ENCODE peak calls at places on chromosome 6, in eight cellular contexts. One of them, this sample, is unnamed.

GRCh38 chr6:151661928-151662327 is 145.6 kb upstream of the ESR1 start:
- DNase-seq in activated naive CD8-positive, alpha-beta T cell treated with anti-CD3 and anti-CD28 coated beads, Interleukin-2, amount 50 U/mL, for 24 hours: no peak
- DNase-seq in ELF-1: peak; percentile 15
- DNase-seq in activated CD4-positive, alpha-beta T cell treated with anti-CD3 and anti-CD28 coated beads for 1 hour: no peak
- DNase-seq in HS-5: no peak
- DNase-seq in mucosa of descending colon: no peak
- DNase-seq in kidney glomerular epithelial cell: no peak
- DNase-seq in AG09309: no peak
- DNase-seq in this sample: no peak

GRCh38 chr6:31161216-31162126 is 3.1 kb downstream of the TCF19 start:
- DNase-seq in activated naive CD8-positive, alpha-beta T cell treated with anti-CD3 and anti-CD28 coated beads, Interleukin-2, amount 50 U/mL, for 24 hours: no peak
- DNase-seq in ELF-1: no peak
- DNase-seq in activated CD4-positive, alpha-beta T cell treated with anti-CD3 and anti-CD28 coated beads for 1 hour: no peak
- DNase-seq in HS-5: no peak
- DNase-seq in mucosa of descending colon: no peak
- DNase-seq in kidney glomerular epithelial cell: no peak
- DNase-seq in AG09309: no peak
- DNase-seq in this sample: no peak

GRCh38 chr6:29967379-29968010 is 25.2 kb downstream of the HLA-A start:
- DNase-seq in activated naive CD8-positive, alpha-beta T cell treated with anti-CD3 and anti-CD28 coated beads, Interleukin-2, amount 50 U/mL, for 24 hours: no peak
- DNase-seq in ELF-1: no peak
- DNase-seq in activated CD4-positive, alpha-beta T cell treated with anti-CD3 and anti-CD28 coated beads for 1 hour: no peak
- DNase-seq in HS-5: no peak
- DNase-seq in mucosa of descending colon: peak; percentile 49
- DNase-seq in kidney glomerular epithelial cell: no peak
- DNase-seq in AG09309: no peak
- DNase-seq in this sample: no peak

GRCh38 chr6:10434235-10434634 is 19.4 kb upstream of the TFAP2A start:
- DNase-seq in activated naive CD8-positive, alpha-beta T cell treated with anti-CD3 and anti-CD28 coated beads, Interleukin-2, amount 50 U/mL, for 24 hours: no peak
- DNase-seq in ELF-1: no peak
- DNase-seq in activated CD4-positive, alpha-beta T cell treated with anti-CD3 and anti-CD28 coated beads for 1 hour: no peak
- DNase-seq in HS-5: peak; percentile 31
- DNase-seq in mucosa of descending colon: no peak
- DNase-seq in kidney glomerular epithelial cell: no peak
- DNase-seq in AG09309: no peak
- DNase-seq in this sample: no peak

GRCh38 chr6:13140972-13141371 is 187.4 kb downstream of the TBC1D7 start:
- DNase-seq in activated naive CD8-positive, alpha-beta T cell treated with anti-CD3 and anti-CD28 coated beads, Interleukin-2, amount 50 U/mL, for 24 hours: no peak
- DNase-seq in ELF-1: no peak
- DNase-seq in activated CD4-positive, alpha-beta T cell treated with anti-CD3 and anti-CD28 coated beads for 1 hour: no peak
- DNase-seq in HS-5: no peak
- DNase-seq in mucosa of descending colon: no peak
- DNase-seq in kidney glomerular epithelial cell: no peak
- DNase-seq in AG09309: no peak
- DNase-seq in this sample: no peak

GRCh38 chr6:12806811-12807210 is 90.2 kb downstream of the PHACTR1 start:
- DNase-seq in activated naive CD8-positive, alpha-beta T cell treated with anti-CD3 and anti-CD28 coated beads, Interleukin-2, amount 50 U/mL, for 24 hours: no peak
- DNase-seq in ELF-1: no peak
- DNase-seq in activated CD4-positive, alpha-beta T cell treated with anti-CD3 and anti-CD28 coated beads for 1 hour: no peak
- DNase-seq in HS-5: no peak
- DNase-seq in mucosa of descending colon: no peak
- DNase-seq in kidney glomerular epithelial cell: no peak
- DNase-seq in AG09309: no peak
- DNase-seq in this sample: no peak

GRCh38 chr6:45915776-45916348 is 99.8 kb downstream of the CLIC5 start:
- DNase-seq in activated naive CD8-positive, alpha-beta T cell treated with anti-CD3 and anti-CD28 coated beads, Interleukin-2, amount 50 U/mL, for 24 hours: no peak
- DNase-seq in ELF-1: no peak
- DNase-seq in activated CD4-positive, alpha-beta T cell treated with anti-CD3 and anti-CD28 coated beads for 1 hour: no peak
- DNase-seq in HS-5: no peak
- DNase-seq in mucosa of descending colon: no peak
- DNase-seq in kidney glomerular epithelial cell: no peak
- DNase-seq in AG09309: no peak
- DNase-seq in this sample: no peak

GRCh38 chr6:30676660-30677270 is 4.0 kb upstream of the DHX16 start:
- DNase-seq in activated naive CD8-positive, alpha-beta T cell treated with anti-CD3 and anti-CD28 coated beads, Interleukin-2, amount 50 U/mL, for 24 hours: no peak
- DNase-seq in ELF-1: no peak
- DNase-seq in activated CD4-positive, alpha-beta T cell treated with anti-CD3 and anti-CD28 coated beads for 1 hour: no peak
- DNase-seq in HS-5: no peak
- DNase-seq in mucosa of descending colon: peak; percentile 27
- DNase-seq in kidney glomerular epithelial cell: no peak
- DNase-seq in AG09309: no peak
- DNase-seq in this sample: no peak

GRCh38 chr6:27777126-27777525 is 135.1 kb downstream of the OR2B2 start:
- DNase-seq in activated naive CD8-positive, alpha-beta T cell treated with anti-CD3 and anti-CD28 coated beads, Interleukin-2, amount 50 U/mL, for 24 hours: no peak
- DNase-seq in ELF-1: no peak
- DNase-seq in activated CD4-positive, alpha-beta T cell treated with anti-CD3 and anti-CD28 coated beads for 1 hour: no peak
- DNase-seq in HS-5: no peak
- DNase-seq in mucosa of descending colon: no peak
- DNase-seq in kidney glomerular epithelial cell: no peak
- DNase-seq in AG09309: no peak
- DNase-seq in this sample: no peak

GRCh38 chr6:31116661-31117385 is 2.2 kb downstream of the PSORS1C1 start:
- DNase-seq in activated naive CD8-positive, alpha-beta T cell treated with anti-CD3 and anti-CD28 coated beads, Interleukin-2, amount 50 U/mL, for 24 hours: no peak
- DNase-seq in ELF-1: no peak
- DNase-seq in activated CD4-positive, alpha-beta T cell treated with anti-CD3 and anti-CD28 coated beads for 1 hour: no peak
- DNase-seq in HS-5: no peak
- DNase-seq in mucosa of descending colon: no peak
- DNase-seq in kidney glomerular epithelial cell: no peak
- DNase-seq in AG09309: no peak
- DNase-seq in this sample: no peak

GRCh38 chr6:150138638-150139037 is 4.2 kb upstream of the PPP1R14C start:
- DNase-seq in activated naive CD8-positive, alpha-beta T cell treated with anti-CD3 and anti-CD28 coated beads, Interleukin-2, amount 50 U/mL, for 24 hours: no peak
- DNase-seq in ELF-1: no peak
- DNase-seq in activated CD4-positive, alpha-beta T cell treated with anti-CD3 and anti-CD28 coated beads for 1 hour: no peak
- DNase-seq in HS-5: no peak
- DNase-seq in mucosa of descending colon: no peak
- DNase-seq in kidney glomerular epithelial cell: no peak
- DNase-seq in AG09309: no peak
- DNase-seq in this sample: no peak

GRCh38 chr6:40695750-40696415 is 108.7 kb upstream of the LRFN2 start:
- DNase-seq in activated naive CD8-positive, alpha-beta T cell treated with anti-CD3 and anti-CD28 coated beads, Interleukin-2, amount 50 U/mL, for 24 hours: no peak
- DNase-seq in ELF-1: no peak
- DNase-seq in activated CD4-positive, alpha-beta T cell treated with anti-CD3 and anti-CD28 coated beads for 1 hour: no peak
- DNase-seq in HS-5: no peak
- DNase-seq in mucosa of descending colon: no peak
- DNase-seq in kidney glomerular epithelial cell: no peak
- DNase-seq in AG09309: no peak
- DNase-seq in this sample: no peak

GRCh38 chr6:127737009-127737486 is 160.1 kb downstream of the C6orf58 start:
- DNase-seq in activated naive CD8-positive, alpha-beta T cell treated with anti-CD3 and anti-CD28 coated beads, Interleukin-2, amount 50 U/mL, for 24 hours: peak; percentile 16
- DNase-seq in ELF-1: peak; percentile 9
- DNase-seq in activated CD4-positive, alpha-beta T cell treated with anti-CD3 and anti-CD28 coated beads for 1 hour: no peak
- DNase-seq in HS-5: peak; percentile 53
- DNase-seq in mucosa of descending colon: no peak
- DNase-seq in kidney glomerular epithelial cell: peak; percentile 70
- DNase-seq in AG09309: peak; percentile 33
- DNase-seq in this sample: peak; percentile 14

GRCh38 chr6:41294463-41294862 is 8.0 kb upstream of the TREM1 start:
- DNase-seq in activated naive CD8-positive, alpha-beta T cell treated with anti-CD3 and anti-CD28 coated beads, Interleukin-2, amount 50 U/mL, for 24 hours: peak; percentile 18
- DNase-seq in ELF-1: no peak
- DNase-seq in activated CD4-positive, alpha-beta T cell treated with anti-CD3 and anti-CD28 coated beads for 1 hour: no peak
- DNase-seq in HS-5: no peak
- DNase-seq in mucosa of descending colon: no peak
- DNase-seq in kidney glomerular epithelial cell: no peak
- DNase-seq in AG09309: no peak
- DNase-seq in this sample: no peak

GRCh38 chr6:33621396-33622388 is 570 bp downstream of the ITPR3 start:
- DNase-seq in activated naive CD8-positive, alpha-beta T cell treated with anti-CD3 and anti-CD28 coated beads, Interleukin-2, amount 50 U/mL, for 24 hours: peak; percentile 44
- DNase-seq in ELF-1: no peak
- DNase-seq in activated CD4-positive, alpha-beta T cell treated with anti-CD3 and anti-CD28 coated beads for 1 hour: no peak
- DNase-seq in HS-5: no peak
- DNase-seq in mucosa of descending colon: peak; percentile 80
- DNase-seq in kidney glomerular epithelial cell: peak; percentile 32
- DNase-seq in AG09309: no peak
- DNase-seq in this sample: peak; percentile 52

GRCh38 chr6:11434565-11435326 is 102.8 kb upstream of the TMEM170B start:
- DNase-seq in activated naive CD8-positive, alpha-beta T cell treated with anti-CD3 and anti-CD28 coated beads, Interleukin-2, amount 50 U/mL, for 24 hours: no peak
- DNase-seq in ELF-1: no peak
- DNase-seq in activated CD4-positive, alpha-beta T cell treated with anti-CD3 and anti-CD28 coated beads for 1 hour: no peak
- DNase-seq in HS-5: no peak
- DNase-seq in mucosa of descending colon: no peak
- DNase-seq in kidney glomerular epithelial cell: peak; percentile 17
- DNase-seq in AG09309: peak; percentile 55
- DNase-seq in this sample: no peak

GRCh38 chr6:82239597-82239996 is 7.9 kb downstream of the IBTK start:
- DNase-seq in activated naive CD8-positive, alpha-beta T cell treated with anti-CD3 and anti-CD28 coated beads, Interleukin-2, amount 50 U/mL, for 24 hours: no peak
- DNase-seq in ELF-1: no peak
- DNase-seq in activated CD4-positive, alpha-beta T cell treated with anti-CD3 and anti-CD28 coated beads for 1 hour: no peak
- DNase-seq in HS-5: no peak
- DNase-seq in mucosa of descending colon: no peak
- DNase-seq in kidney glomerular epithelial cell: no peak
- DNase-seq in AG09309: no peak
- DNase-seq in this sample: no peak

GRCh38 chr6:134577998-134578397 is 260.1 kb upstream of the SGK1 start:
- DNase-seq in activated naive CD8-positive, alpha-beta T cell treated with anti-CD3 and anti-CD28 coated beads, Interleukin-2, amount 50 U/mL, for 24 hours: no peak
- DNase-seq in ELF-1: no peak
- DNase-seq in activated CD4-positive, alpha-beta T cell treated with anti-CD3 and anti-CD28 coated beads for 1 hour: no peak
- DNase-seq in HS-5: no peak
- DNase-seq in mucosa of descending colon: no peak
- DNase-seq in kidney glomerular epithelial cell: peak; percentile 9
- DNase-seq in AG09309: no peak
- DNase-seq in this sample: no peak

GRCh38 chr6:5850848-5851255 is 155.9 kb downstream of the NRN1 start:
- DNase-seq in activated naive CD8-positive, alpha-beta T cell treated with anti-CD3 and anti-CD28 coated beads, Interleukin-2, amount 50 U/mL, for 24 hours: no peak
- DNase-seq in ELF-1: peak; percentile 88
- DNase-seq in activated CD4-positive, alpha-beta T cell treated with anti-CD3 and anti-CD28 coated beads for 1 hour: no peak
- DNase-seq in HS-5: no peak
- DNase-seq in mucosa of descending colon: no peak
- DNase-seq in kidney glomerular epithelial cell: no peak
- DNase-seq in AG09309: no peak
- DNase-seq in this sample: no peak

GRCh38 chr6:90086517-90086916 is 192.2 kb downstream of the GJA10 start:
- DNase-seq in activated naive CD8-positive, alpha-beta T cell treated with anti-CD3 and anti-CD28 coated beads, Interleukin-2, amount 50 U/mL, for 24 hours: no peak
- DNase-seq in ELF-1: peak; percentile 15
- DNase-seq in activated CD4-positive, alpha-beta T cell treated with anti-CD3 and anti-CD28 coated beads for 1 hour: no peak
- DNase-seq in HS-5: no peak
- DNase-seq in mucosa of descending colon: no peak
- DNase-seq in kidney glomerular epithelial cell: peak; percentile 18
- DNase-seq in AG09309: no peak
- DNase-seq in this sample: no peak

GRCh38 chr6:93341900-93342613 is 77.3 kb downstream of the EPHA7 start:
- DNase-seq in activated naive CD8-positive, alpha-beta T cell treated with anti-CD3 and anti-CD28 coated beads, Interleukin-2, amount 50 U/mL, for 24 hours: no peak
- DNase-seq in ELF-1: no peak
- DNase-seq in activated CD4-positive, alpha-beta T cell treated with anti-CD3 and anti-CD28 coated beads for 1 hour: no peak
- DNase-seq in HS-5: no peak
- DNase-seq in mucosa of descending colon: no peak
- DNase-seq in kidney glomerular epithelial cell: no peak
- DNase-seq in AG09309: no peak
- DNase-seq in this sample: no peak

This sample was measured in stimulated activated naive CD8-positive, alpha-beta T cell treated with anti-CD3 and anti-CD28 coated beads, Interleukin-15, Interleukin-2, amounts not matched to agents 100 U/mL and 50 U/mL, for 24 hours.